ENCODE peak calls at places on chromosomes 6 and 20, in seven cellular contexts. R is IMR-90, M is trophoblast cell, H is H1, X is mesendoderm, P is mesenchymal stem cell, W is H9. C is an unnamed sample. For H3K79me1, the result is how much of the 10 kb centered on the place peaks cover.

GRCh38 chr20:58366016-58366415 is 23.0 kb upstream of the VAPB start:
- DNase-seq in R (no peak), M (peak), H (no peak), X (peak), P (peak), W (no peak), C (no peak)

GRCh38 chr6:42260972-42261371 is 43.3 kb upstream of the MRPS10 start:
- DNase-seq in R (no peak), M (peak), H (peak), X (peak), P (peak), W (peak), C (peak)

GRCh38 chr6:13559251-13559650 is 15.2 kb upstream of the SIRT5 start:
- DNase-seq in R (no peak), M (peak), H (no peak), X (no peak), P (no peak), W (no peak), C (no peak)

GRCh38 chr20:58634818-58635665 is 16.0 kb upstream of the STX16 start:
- DNase-seq in R (peak), M (no peak), H (no peak), X (no peak), P (no peak), W (no peak), C (no peak)

GRCh38 chr6:93242049-93242448 is 177.3 kb downstream of the EPHA7 start:
- DNase-seq in R (no peak), M (no peak), H (no peak), X (no peak), P (no peak), W (no peak), C (peak)

GRCh38 chr6:111468329-111469012 is 14.5 kb downstream of the REV3L start:
- DNase-seq in R (peak), M (peak), H (no peak), X (no peak), P (peak), W (no peak), C (no peak)

GRCh38 chr6:15441215-15441868 is 195.5 kb downstream of the JARID2 start:
- DNase-seq in R (peak), M (peak), H (no peak), X (peak), P (peak), W (peak), C (peak)

GRCh38 chr20:49573900-49574416 is 6.0 kb upstream of the PTGIS start:
- DNase-seq in R (peak), M (peak), H (no peak), X (no peak), P (no peak), W (peak), C (no peak)

GRCh38 chr6:125486881-125487280 is 185.1 kb upstream of the HDDC2 start:
- DNase-seq in R (no peak), M (no peak), H (no peak), X (no peak), P (no peak), W (no peak), C (no peak)

GRCh38 chr6:9745476-9745875 is 669.4 kb downstream of the TFAP2A start:
- DNase-seq in R (peak), M (no peak), H (no peak), X (no peak), P (peak), W (no peak), C (no peak)

GRCh38 chr6:99712560-99712959 is 105.9 kb downstream of the PRDM13 start:
- DNase-seq in R (no peak), M (no peak), H (no peak), X (no peak), P (no peak), W (no peak), C (no peak)

GRCh38 chr6:144013486-144013909 is 5.4 kb upstream of the PLAGL1 start:
- DNase-seq in R (peak), M (peak), H (peak), X (peak), P (peak), W (peak), C (peak)

GRCh38 chr6:75815756-75816155 is 66.7 kb downstream of the MYO6 start:
- DNase-seq in R (no peak), M (peak), H (no peak), X (no peak), P (no peak), W (no peak), C (no peak)
- H3K79me1 ChIP-seq in R (under half), M (under half), H (under half), X (under half), P (under half), W (under half), C (under half)

GRCh38 chr6:136521891-136522290 is 28.3 kb downstream of the MAP7 start:
- DNase-seq in R (no peak), M (no peak), H (no peak), X (no peak), P (no peak), W (no peak), C (no peak)
- H3K79me1 ChIP-seq in R (under half), M (under half), H (under half), X (under half), P (under half), W (under half), C (under half)

GRCh38 chr6:56838016-56838555 is 116.8 kb upstream of the BEND6 start:
- DNase-seq in R (no peak), M (no peak), H (no peak), X (no peak), P (no peak), W (no peak), C (no peak)
- H3K79me1 ChIP-seq in R (under half), M (under half), H (under half), X (under half), P (under half), W (under half), C (under half)

DNA sequence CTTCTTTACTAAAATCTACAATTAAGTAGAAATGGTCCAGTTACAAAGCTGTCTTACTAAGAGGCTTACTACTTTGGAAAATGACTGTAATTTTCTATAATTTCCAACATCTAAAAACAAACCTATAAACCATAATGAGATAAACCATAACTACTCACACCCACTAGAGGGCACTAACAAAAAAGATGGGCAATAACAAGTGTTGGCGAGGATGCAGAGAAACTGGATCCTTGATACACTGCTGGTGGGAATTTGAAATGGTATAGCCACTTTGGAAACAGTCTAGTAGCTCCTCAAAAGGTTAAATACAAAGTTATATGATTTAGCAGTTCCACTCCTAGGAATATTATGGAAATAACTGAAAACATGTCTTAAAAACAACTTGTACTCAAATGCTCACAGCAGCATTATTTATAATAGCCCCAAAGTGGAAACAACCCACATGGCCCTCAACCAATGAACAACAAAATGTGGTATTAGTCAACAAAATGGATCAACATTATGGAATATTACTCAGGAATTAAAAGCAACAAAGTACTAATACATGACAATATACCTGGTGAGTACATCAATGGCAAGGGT is 50.6 kb downstream of the GJA10 start:
- DNase-seq in R (peak), M (peak), H (no peak), X (no peak), P (peak), W (no peak), C (no peak)
- H3K79me1 ChIP-seq in R (under half), M (under half), H (under half), X (under half), P (under half), W (under half), C (under half)

GRCh38 chr6:20778460-20778859 is 244.2 kb downstream of the CDKAL1 start:
- DNase-seq in R (no peak), M (no peak), H (no peak), X (no peak), P (no peak), W (no peak), C (no peak)
- H3K79me1 ChIP-seq in R (under half), M (under half), H (under half), X (under half), P (under half), W (under half), C (under half)

GRCh38 chr6:139894271-139894670 is 519.8 kb upstream of the CITED2 start:
- DNase-seq in R (no peak), M (no peak), H (no peak), X (no peak), P (no peak), W (no peak), C (no peak)

GRCh38 chr6:139891471-139891870 is 517.0 kb upstream of the CITED2 start:
- DNase-seq in R (peak), M (no peak), H (no peak), X (no peak), P (no peak), W (no peak), C (no peak)

DNA sequence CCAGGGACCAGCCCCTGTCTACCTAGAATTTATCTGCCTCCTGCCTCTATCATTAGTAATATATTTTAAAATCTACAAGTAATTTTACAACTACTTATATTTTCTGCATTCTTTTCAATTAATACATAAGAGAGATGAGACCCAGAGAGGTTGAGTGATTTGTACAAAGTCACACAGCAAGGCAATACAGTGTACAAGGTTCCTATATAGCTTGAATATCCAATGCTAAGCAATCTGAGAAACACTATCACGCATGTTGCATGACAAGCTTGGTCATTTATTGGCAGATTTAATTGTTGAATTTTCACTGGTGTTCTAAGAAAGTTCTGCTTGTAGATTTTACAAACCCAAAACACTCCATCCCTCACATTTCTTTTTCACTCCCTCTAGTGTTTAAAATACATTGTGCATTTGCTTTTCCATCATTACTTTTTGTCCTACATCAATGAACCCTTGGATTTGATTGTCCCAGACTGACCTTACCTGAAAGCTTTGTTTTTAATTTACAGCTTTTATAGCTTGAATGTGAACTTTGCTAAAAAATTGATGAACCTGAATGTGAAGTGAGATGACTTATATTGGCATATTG is 520.9 kb upstream of the CITED2 start:
- DNase-seq in R (no peak), M (no peak), H (no peak), X (no peak), P (no peak), W (no peak), C (no peak)
- H3K79me1 ChIP-seq in R (under half), M (under half), H (under half), X (under half), P (under half), W (under half), C (under half)

GRCh38 chr20:61444637-61445036 is 192.6 kb downstream of the CDH4 start:
- DNase-seq in R (no peak), M (no peak), H (no peak), X (no peak), P (no peak), W (no peak), C (no peak)

GRCh38 chr20:61445138-61445537 is 193.1 kb downstream of the CDH4 start:
- DNase-seq in R (no peak), M (no peak), H (peak), X (peak), P (no peak), W (no peak), C (no peak)

GRCh38 chr20:61443541-61444126 is 191.6 kb downstream of the CDH4 start:
- DNase-seq in R (peak), M (no peak), H (no peak), X (no peak), P (peak), W (no peak), C (no peak)

GRCh38 chr20:61447950-61448349 is 195.9 kb downstream of the CDH4 start:
- DNase-seq in R (no peak), M (no peak), H (no peak), X (peak), P (no peak), W (peak), C (no peak)

DNA sequence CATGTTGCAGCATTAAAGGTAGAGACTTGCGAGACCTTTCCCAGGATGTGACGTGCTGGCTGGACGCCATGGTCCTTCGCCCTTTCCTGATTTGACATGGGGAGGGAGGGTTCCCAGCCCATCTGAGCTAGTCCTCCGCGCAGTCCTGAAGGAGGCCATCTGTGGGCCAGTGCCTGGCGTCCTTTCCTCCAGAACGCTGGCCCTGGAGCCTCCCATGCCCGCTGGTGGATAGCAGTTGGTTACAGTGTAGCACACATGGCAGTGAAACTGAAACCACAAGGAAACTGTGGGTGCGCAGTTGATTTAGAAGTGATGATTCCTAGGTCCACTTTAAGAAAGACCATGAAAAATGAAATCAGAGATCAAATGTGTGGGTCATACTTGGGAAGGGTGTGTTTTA is 193.7 kb downstream of the CDH4 start:
- DNase-seq in R (no peak), M (no peak), H (peak), X (no peak), P (no peak), W (peak), C (no peak)
- H3K79me1 ChIP-seq in R (under half), M (under half), H (under half), X (under half), P (under half), W (under half), C (under half)

DNA sequence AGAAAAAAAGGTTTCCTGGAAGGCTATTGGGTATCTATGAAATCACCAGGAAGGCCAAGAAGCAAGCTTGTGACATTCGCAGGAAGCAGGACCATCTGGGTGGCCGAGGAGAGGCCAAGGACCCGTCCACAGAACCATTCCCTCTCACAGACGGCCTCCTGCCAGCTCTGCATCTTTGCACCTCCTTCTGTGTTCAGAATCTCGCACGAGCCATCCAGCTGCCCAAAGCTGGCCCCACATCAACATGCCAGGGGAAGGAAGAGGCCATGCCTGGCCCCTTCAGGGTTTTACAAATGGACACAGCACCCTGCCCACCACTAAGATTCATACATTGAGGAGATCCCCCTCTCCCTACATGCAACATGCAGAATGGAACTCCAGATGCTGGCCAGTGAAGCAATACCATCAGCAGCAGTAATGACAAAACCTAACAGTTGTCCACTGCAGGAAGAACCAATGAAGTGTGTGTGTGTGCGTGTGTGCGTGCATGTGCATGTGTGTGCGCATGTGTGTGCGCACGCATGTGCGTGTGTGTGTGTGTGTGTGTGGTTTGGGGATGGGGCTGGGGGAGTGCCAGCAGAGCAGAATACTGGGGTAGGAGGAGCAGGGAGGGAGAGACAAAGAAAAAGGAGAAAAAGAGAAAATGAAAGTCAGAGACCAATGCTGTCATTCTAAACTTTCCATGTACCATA is 184.2 kb upstream of the FOXQ1 start:
- DNase-seq in R (no peak), M (no peak), H (no peak), X (no peak), P (no peak), W (no peak), C (no peak)
- H3K79me1 ChIP-seq in R (under half), M (under half), H (under half), X (under half), P (under half), W (under half), C (under half)

GRCh38 chr6:79189760-79190159 is 44.7 kb downstream of the HMGN3 start:
- DNase-seq in R (no peak), M (no peak), H (no peak), X (no peak), P (no peak), W (no peak), C (no peak)
- H3K79me1 ChIP-seq in R (under half), M (under half), H (under half), X (under half), P (under half), W (under half), C (under half)

C was measured in neuronal stem cell.